ENCODE peak calls at places on chromosomes 11 and 22, in seven cellular contexts. N is kidney, Y is uterus, S is adrenal gland, R is esophagus squamous epithelium, B is PC-9, K is cardiac muscle cell. U is an unnamed sample. For H3K4me1, the result is how much of the 10 kb centered on the place peaks cover.

GRCh38 chr11:116657842-116658825 is 114.7 kb downstream of the BUD13 start:
- DNase-seq in N (no peak), Y (no peak), S (no peak), R (no peak), B (no peak), K (peak), U (no peak)

GRCh38 chr11:9512370-9513019 is 51.7 kb downstream of the ZNF143 start:
- DNase-seq in N (no peak), Y (no peak), S (no peak), R (no peak), B (no peak), K (no peak), U (no peak)

GRCh38 chr22:30261134-30261533 is 5.5 kb downstream of the OSM start:
- DNase-seq in N (no peak), Y (no peak), S (no peak), R (no peak), B (peak), K (no peak), U (no peak)

GRCh38 chr11:122095950-122096942 is 19.8 kb downstream of the BLID start:
- DNase-seq in N (no peak), Y (no peak), S (no peak), R (no peak), B (no peak), K (peak), U (no peak)

GRCh38 chr22:26399288-26399687 is 29.8 kb upstream of the ASPHD2 start:
- DNase-seq in N (no peak), Y (no peak), S (no peak), R (no peak), B (no peak), K (no peak), U (no peak)

GRCh38 chr11:3109434-3109833 is 52.2 kb upstream of the CARS1 start:
- DNase-seq in N (peak), Y (no peak), S (no peak), R (no peak), B (no peak), K (no peak), U (no peak)

GRCh38 chr11:88181776-88182175 is 6.5 kb upstream of the RAB38 start:
- DNase-seq in N (no peak), Y (no peak), S (no peak), R (no peak), B (no peak), K (no peak), U (no peak)

GRCh38 chr22:24737582-24737981 is 36.9 kb downstream of the PIWIL3 start:
- DNase-seq in N (no peak), Y (no peak), S (no peak), R (no peak), B (no peak), K (no peak), U (no peak)

GRCh38 chr11:130874955-130875531 is 41.2 kb downstream of the SNX19 start:
- DNase-seq in N (no peak), Y (no peak), S (no peak), R (no peak), B (no peak), K (no peak), U (no peak)

GRCh38 chr11:9263840-9264380 is 1.2 kb downstream of the DENND5A start:
- DNase-seq in N (no peak), Y (no peak), S (peak), R (no peak), B (no peak), K (no peak), U (no peak)

GRCh38 chr11:57646756-57647303 is 2.9 kb downstream of the YPEL4 start:
- DNase-seq in N (no peak), Y (no peak), S (no peak), R (no peak), B (no peak), K (peak), U (no peak)
- H3K4me1 ChIP-seq in N (under half), Y (under half), S (under half), R (under half), B (under half), K (half or more), U (under half)

GRCh38 chr11:79615425-79615824 is 174.6 kb upstream of the TENM4 start:
- DNase-seq in N (no peak), Y (no peak), S (no peak), R (no peak), B (no peak), K (no peak), U (no peak)

GRCh38 chr11:79609511-79609910 is 168.7 kb upstream of the TENM4 start:
- DNase-seq in N (no peak), Y (no peak), S (no peak), R (no peak), B (no peak), K (no peak), U (no peak)

GRCh38 chr11:79610678-79611077 is 169.8 kb upstream of the TENM4 start:
- DNase-seq in N (no peak), Y (no peak), S (no peak), R (no peak), B (no peak), K (no peak), U (no peak)

GRCh38 chr11:79610139-79610538 is 169.3 kb upstream of the TENM4 start:
- DNase-seq in N (no peak), Y (no peak), S (no peak), R (no peak), B (no peak), K (no peak), U (no peak)
- H3K4me3 ChIP-seq in N (no peak), Y (no peak), S (no peak), R (no peak), B (no peak), K (no peak), U (no peak)

GRCh38 chr22:32949719-32950118 is 108.5 kb downstream of the SYN3 start:
- DNase-seq in N (no peak), Y (no peak), S (peak), R (no peak), B (no peak), K (peak), U (no peak)

GRCh38 chr22:32947581-32947980 is 110.6 kb downstream of the SYN3 start:
- DNase-seq in N (no peak), Y (no peak), S (no peak), R (no peak), B (no peak), K (no peak), U (no peak)

GRCh38 chr22:32951807-32952153 is 106.4 kb downstream of the SYN3 start:
- DNase-seq in N (peak), Y (peak), S (peak), R (no peak), B (no peak), K (peak), U (peak)

GRCh38 chr22:32950366-32950765 is 107.8 kb downstream of the SYN3 start:
- DNase-seq in N (no peak), Y (no peak), S (no peak), R (no peak), B (no peak), K (peak), U (peak)

GRCh38 chr22:32951081-32951806 is 106.9 kb downstream of the SYN3 start:
- DNase-seq in N (no peak), Y (no peak), S (peak), R (no peak), B (no peak), K (peak), U (peak)
- TF ChIP-seq CTCF in N (no peak), Y (no peak), S (no peak), R (no peak), B (no peak), K (peak), U (peak)

GRCh38 chr11:1503708-1504104 is 17.1 kb upstream of the MOB2 start:
- DNase-seq in N (peak), Y (no peak), S (peak), R (no peak), B (no peak), K (no peak), U (peak)
- H3K4me1 ChIP-seq in N (under half), Y (under half), S (under half), R (under half), B (under half), K (under half), U (under half)

GRCh38 chr11:128709402-128709801 is 15.5 kb downstream of the FLI1 start:
- DNase-seq in N (no peak), Y (no peak), S (no peak), R (no peak), B (no peak), K (peak), U (no peak)
- H3K4me3 ChIP-seq in N (no peak), Y (no peak), S (no peak), R (no peak), B (no peak), K (no peak), U (no peak)

GRCh38 chr11:7999795-8000194 is 12.7 kb downstream of the EIF3F start:
- DNase-seq in N (no peak), Y (no peak), S (no peak), R (no peak), B (no peak), K (no peak), U (no peak)

GRCh38 chr11:8000390-8000789 is 13.3 kb downstream of the EIF3F start:
- DNase-seq in N (no peak), Y (no peak), S (no peak), R (no peak), B (no peak), K (no peak), U (no peak)

GRCh38 chr11:7994581-7995278 is 7.6 kb downstream of the EIF3F start:
- DNase-seq in N (no peak), Y (no peak), S (no peak), R (no peak), B (no peak), K (no peak), U (no peak)
- TF ChIP-seq CTCF in N (no peak), Y (no peak), S (no peak), R (no peak), B (no peak), K (no peak), U (no peak)

GRCh38 chr11:128509990-128510389 is 77.4 kb downstream of the ETS1 start:
- DNase-seq in N (no peak), Y (no peak), S (no peak), R (no peak), B (no peak), K (peak), U (no peak)
- H3K4me1 ChIP-seq in N (under half), Y (under half), S (under half), R (half or more), B (under half), K (under half), U (under half)

GRCh38 chr11:65485820-65486219 is 13.0 kb upstream of the MALAT1 start:
- DNase-seq in N (no peak), Y (no peak), S (no peak), R (no peak), B (no peak), K (no peak), U (no peak)

GRCh38 chr11:65486570-65487466 is 12.0 kb upstream of the MALAT1 start:
- DNase-seq in N (peak), Y (no peak), S (no peak), R (no peak), B (no peak), K (no peak), U (no peak)

GRCh38 chr11:65488273-65489058 is 10.4 kb upstream of the MALAT1 start:
- DNase-seq in N (peak), Y (peak), S (peak), R (no peak), B (no peak), K (peak), U (no peak)

GRCh38 chr11:65489061-65489705 is 9.7 kb upstream of the MALAT1 start:
- DNase-seq in N (peak), Y (peak), S (peak), R (no peak), B (peak), K (peak), U (no peak)

GRCh38 chr11:65487467-65488272 is 11.2 kb upstream of the MALAT1 start:
- DNase-seq in N (peak), Y (peak), S (peak), R (peak), B (peak), K (peak), U (peak)
- H3K4me3 ChIP-seq in N (peak), Y (peak), S (no peak), R (peak), B (no peak), K (peak), U (peak)

DNA sequence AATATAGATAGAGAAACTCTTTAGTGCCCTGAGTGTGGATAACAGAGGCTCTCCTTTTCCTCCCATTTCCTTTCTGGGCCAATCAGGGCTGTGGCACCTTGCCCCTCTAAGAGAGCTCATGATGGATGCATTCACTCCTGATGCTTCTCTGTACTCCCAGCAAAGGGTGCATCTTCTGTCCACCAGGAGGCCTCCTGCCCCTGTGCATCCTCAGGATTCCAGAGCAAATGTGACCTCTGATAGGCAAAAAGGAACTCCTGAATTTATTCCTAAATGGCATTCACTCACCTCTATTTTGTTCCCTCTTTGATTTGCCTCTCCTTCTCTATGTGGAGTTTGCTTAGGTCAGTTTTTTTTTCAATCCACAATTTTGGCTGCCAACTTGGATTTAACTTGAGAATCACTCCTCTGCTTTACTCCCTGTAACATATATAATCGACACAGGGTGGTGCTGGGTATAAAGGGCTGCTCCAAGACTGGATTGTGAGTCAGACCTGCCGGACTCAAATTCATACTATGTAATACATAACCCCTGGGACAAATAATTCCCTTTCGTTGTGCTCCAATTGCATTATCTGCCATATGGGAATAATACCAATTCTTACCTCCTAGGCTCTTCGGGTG is 1.1 kb upstream of the MRGPRX4 start:
- DNase-seq in N (no peak), Y (no peak), S (peak), R (no peak), B (no peak), K (peak), U (peak)
- TF ChIP-seq CTCF in N (peak), Y (no peak), S (peak), R (no peak), B (peak), K (peak), U (peak)

GRCh38 chr22:35928273-35928798 is 100.3 kb downstream of the RBFOX2 start:
- DNase-seq in N (no peak), Y (no peak), S (no peak), R (no peak), B (no peak), K (no peak), U (no peak)
- H3K4me1 ChIP-seq in N (under half), Y (under half), S (under half), R (under half), B (under half), K (under half), U (under half)